ENCODE peak calls at places on chromosomes 13 and 19, in four cellular contexts. E is B cell, D is Peyer's patch, K is H9. L is an unnamed sample.

GRCh38 chr19:4390862-4391693 is 9.3 kb downstream of the SH3GL1 start:
- DNase-seq in E (no peak), D (no peak), K (no peak), L (no peak)

GRCh38 chr19:17506745-17507144 is 4.7 kb upstream of the PGLS start:
- DNase-seq in E (no peak), D (no peak), K (no peak), L (no peak)

GRCh38 chr19:43564800-43565199 is 10.5 kb downstream of the XRCC1 start:
- DNase-seq in E (no peak), D (no peak), K (no peak), L (no peak)

GRCh38 chr19:45403272-45403671 is 1.6 kb downstream of the PPP1R13L start:
- DNase-seq in E (no peak), D (no peak), K (no peak), L (no peak)

GRCh38 chr13:33642374-33643065 is 175.4 kb upstream of the RFC3 start:
- DNase-seq in E (no peak), D (no peak), K (no peak), L (no peak)

GRCh38 chr19:4278926-4279529 is at the start of gene SHD:
- DNase-seq in E (no peak), D (no peak), K (no peak), L (no peak)

GRCh38 chr13:29849071-29849541 is 1.3 kb downstream of the UBL3 start:
- DNase-seq in E (peak; percentile 44), D (peak; percentile 54), K (no peak), L (no peak)

GRCh38 chr13:97468331-97468730 is 34.4 kb downstream of the RAP2A start:
- DNase-seq in E (no peak), D (no peak), K (no peak), L (no peak)

GRCh38 chr13:49093376-49093775 is 117.7 kb downstream of the FNDC3A start:
- DNase-seq in E (no peak), D (no peak), K (no peak), L (no peak)

GRCh38 chr19:48770734-48771472 is 15.6 kb downstream of the FGF21 start:
- DNase-seq in E (no peak), D (no peak), K (no peak), L (no peak)

GRCh38 chr19:33558846-33559245 is 37.3 kb upstream of the PEPD start:
- DNase-seq in E (no peak), D (no peak), K (no peak), L (no peak)

GRCh38 chr19:2856457-2857055 is 10.6 kb upstream of the ZNF556 start:
- DNase-seq in E (no peak), D (no peak), K (no peak), L (no peak)

GRCh38 chr19:30036154-30037129 is 94.4 kb downstream of the URI1 start:
- DNase-seq in E (no peak), D (no peak), K (no peak), L (no peak)

GRCh38 chr13:57631607-57632275 is at the start of gene PCDH17:
- DNase-seq in E (peak; percentile 35), D (peak; percentile 39), K (peak; percentile 68), L (no peak)

GRCh38 chr19:49339364-49340068 is 4.3 kb downstream of the CD37 start:
- DNase-seq in E (peak; percentile 43), D (peak; percentile 75), K (peak; percentile 98), L (peak; percentile 54)

GRCh38 chr13:99018418-99019180 is 40.7 kb upstream of the DOCK9 start:
- DNase-seq in E (no peak), D (no peak), K (no peak), L (no peak)

GRCh38 chr19:41821003-41821735 is 23.3 kb downstream of the LYPD4 start:
- DNase-seq in E (peak; percentile 73), D (no peak), K (peak; percentile 76), L (no peak)

GRCh38 chr13:31172535-31172934 is 10.8 kb upstream of the HSPH1 start:
- DNase-seq in E (no peak), D (no peak), K (no peak), L (no peak)

GRCh38 chr13:71979616-71980015 is 112.6 kb upstream of the DACH1 start:
- DNase-seq in E (no peak), D (no peak), K (peak; percentile 45), L (no peak)

GRCh38 chr19:35780058-35780457 is 4.7 kb downstream of the ARHGAP33 start:
- DNase-seq in E (no peak), D (peak; percentile 37), K (no peak), L (no peak)

GRCh38 chr19:14674764-14675163 is at the start of gene ADGRE3:
- DNase-seq in E (peak; percentile 43), D (no peak), K (no peak), L (no peak)

GRCh38 chr19:48718711-48719231 is 754 bp downstream of the MAMSTR start:
- DNase-seq in E (peak; percentile 14), D (no peak), K (peak; percentile 33), L (no peak)

GRCh38 chr19:28351761-28352160 is 861.2 kb downstream of the UQCRFS1 start:
- DNase-seq in E (no peak), D (no peak), K (no peak), L (no peak)

GRCh38 chr13:44951184-44951583 is 38.1 kb downstream of the NUFIP1 start:
- DNase-seq in E (no peak), D (no peak), K (no peak), L (no peak)
- TF ChIP-seq CTCF in E (no peak), D (no peak), K (no peak), L (no peak)

DNA sequence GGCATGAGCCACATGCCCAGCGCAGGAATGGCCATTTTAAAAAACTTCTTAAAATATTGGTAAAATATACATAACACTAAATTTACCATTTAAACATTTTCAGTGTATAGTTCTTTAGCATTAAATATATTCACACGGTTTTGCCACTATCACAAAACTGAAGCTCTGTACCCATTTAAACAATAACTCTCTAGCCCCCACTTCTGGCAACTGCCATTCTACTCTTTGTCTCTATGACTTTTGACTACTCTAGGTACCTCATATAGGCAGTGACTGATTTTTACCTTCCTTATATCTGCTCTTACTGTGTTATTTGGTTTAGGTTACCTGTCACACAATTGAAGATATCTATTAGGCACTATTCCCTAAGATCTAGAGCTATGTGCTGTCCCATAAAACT is 2.3 kb upstream of the KBTBD7 start:
- DNase-seq in E (no peak), D (no peak), K (no peak), L (no peak)
- TF ChIP-seq CTCF in E (no peak), D (no peak), K (peak; percentile 57), L (no peak)

GRCh38 chr19:1401138-1401888 is at the start of gene GAMT:
- DNase-seq in E (peak; percentile 98), D (no peak), K (no peak), L (no peak)
- TF ChIP-seq CTCF in E (peak; percentile 71), D (peak; percentile 36), K (peak; percentile 47), L (no peak)

GRCh38 chr13:40217675-40218074 is 448.8 kb downstream of the FOXO1 start:
- DNase-seq in E (no peak), D (no peak), K (no peak), L (no peak)

GRCh38 chr13:40215747-40216146 is 450.7 kb downstream of the FOXO1 start:
- DNase-seq in E (no peak), D (no peak), K (no peak), L (no peak)

GRCh38 chr13:40211586-40211968 is 454.9 kb downstream of the FOXO1 start:
- DNase-seq in E (no peak), D (no peak), K (no peak), L (no peak)

GRCh38 chr13:40210865-40211585 is 455.4 kb downstream of the FOXO1 start:
- DNase-seq in E (no peak), D (no peak), K (no peak), L (no peak)

DNA sequence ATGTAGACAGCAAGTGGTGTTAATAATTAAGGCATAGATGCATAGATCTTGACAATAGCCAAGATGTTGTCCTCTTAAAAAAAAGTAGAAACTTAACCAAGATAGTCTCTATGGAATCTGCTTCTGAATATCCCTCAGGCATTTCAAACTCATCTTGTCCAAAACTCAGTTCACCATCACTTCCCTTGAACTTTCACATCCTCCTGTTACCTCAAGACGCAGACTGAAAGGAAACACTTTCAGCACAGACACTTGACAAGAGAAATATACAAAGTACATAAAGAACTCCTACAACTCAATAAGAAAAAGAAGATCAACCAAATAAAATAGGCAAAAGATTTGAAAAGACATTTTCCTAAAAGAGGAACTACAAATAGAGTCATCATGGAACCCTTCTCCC is 451.1 kb downstream of the FOXO1 start:
- DNase-seq in E (no peak), D (no peak), K (no peak), L (no peak)
- TF ChIP-seq CTCF in E (no peak), D (no peak), K (no peak), L (no peak)

DNA sequence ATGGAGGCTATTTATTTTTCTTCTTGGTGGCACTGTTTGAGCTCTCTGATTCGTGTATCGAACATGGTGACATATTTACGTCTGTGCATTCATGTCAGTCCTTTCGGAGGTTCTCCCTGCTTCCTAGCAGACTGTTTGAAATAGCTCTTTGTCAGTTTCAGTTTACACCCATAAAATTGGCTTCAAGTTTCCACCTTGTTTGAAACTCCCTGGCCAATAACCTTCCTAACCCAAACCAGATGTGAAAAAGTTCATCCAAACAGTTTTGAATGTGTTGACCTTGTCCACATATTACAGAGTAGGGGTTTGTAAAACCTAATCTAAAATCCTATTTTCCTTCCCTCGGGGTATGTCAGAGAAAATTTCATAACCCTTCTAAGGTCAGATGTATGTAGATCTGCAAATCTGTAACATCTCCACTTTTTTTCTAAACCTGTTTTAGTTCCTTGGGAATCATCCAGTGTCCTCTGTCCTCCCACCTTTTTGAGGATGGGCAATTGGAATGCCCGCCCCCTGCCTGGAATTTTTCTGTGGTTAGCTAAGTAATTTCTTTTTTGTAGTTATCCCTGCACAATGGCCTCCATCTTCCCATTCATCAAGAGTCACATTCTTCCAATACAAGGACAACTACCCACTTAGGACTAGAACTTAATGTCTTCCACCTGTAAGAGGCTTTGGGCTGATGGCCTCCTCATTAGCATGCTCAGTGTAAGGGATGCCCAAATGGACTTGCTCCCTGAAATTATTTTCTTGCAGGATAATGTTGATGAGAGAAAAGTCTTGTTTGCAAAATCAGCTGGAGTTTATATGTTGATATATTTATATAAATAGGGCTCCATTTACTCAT is 499.8 kb downstream of the GPC6 start:
- DNase-seq in E (no peak), D (no peak), K (no peak), L (no peak)
- TF ChIP-seq CTCF in E (no peak), D (no peak), K (no peak), L (no peak)